ENCODE peak calls at places on chromosomes 5 and 9, in nine cellular contexts. N is HS-5, V is NB4, T is retinal pigment epithelial cell, E is LNCaP clone FGC, Z is foreskin keratinocyte, W is LHCN-M2, F is brain microvascular endothelial cell, O is GM13977. P is an unnamed sample.

GRCh38 chr5:154092356-154092755 is 53.6 kb downstream of the MFAP3 start:
- DNase-seq in N (no peak), E (peak; percentile 85), V (no peak), F (peak; percentile 24), T (peak; percentile 78), Z (no peak), W (peak; percentile 38), O (no peak), P (peak; percentile 48)

GRCh38 chr5:154238776-154239481 is 48.4 kb downstream of the GALNT10 start:
- DNase-seq in Z (no peak), V (peak; percentile 68), W (no peak), O (peak; percentile 34), E (no peak), F (no peak), N (no peak), T (no peak), P (no peak)

GRCh38 chr5:145858929-145859328 is 13.9 kb downstream of the GRXCR2 start:
- DNase-seq in Z (no peak), N (no peak), O (no peak), T (no peak), F (peak; percentile 54), E (no peak), V (no peak), W (no peak), P (no peak)

GRCh38 chr9:136629001-136629878 is 33.5 kb upstream of the EGFL7 start:
- DNase-seq in N (no peak), V (no peak), E (no peak), Z (no peak), F (no peak), T (no peak), W (no peak), O (no peak), P (no peak)

GRCh38 chr5:164277720-164278119 is 772.3 kb downstream of the MAT2B start:
- DNase-seq in W (peak; percentile 24), Z (no peak), V (peak; percentile 15), F (no peak), E (no peak), O (no peak), N (peak; percentile 2), T (no peak), P (no peak)

GRCh38 chr5:115432691-115433090 is 111.9 kb downstream of the FEM1C start:
- DNase-seq in E (peak; percentile 63), V (no peak), T (no peak), Z (no peak), F (no peak), W (peak; percentile 79), O (no peak), N (no peak), P (no peak)

GRCh38 chr9:136342191-136343120 is 15.1 kb downstream of the GPSM1 start:
- DNase-seq in E (no peak), V (peak; percentile 88), T (peak; percentile 62), N (no peak), Z (no peak), F (peak; percentile 43), O (peak; percentile 88), W (no peak), P (peak; percentile 91)

GRCh38 chr5:35458824-35459207 is 158.8 kb upstream of the SPEF2 start:
- DNase-seq in T (peak; percentile 27), W (no peak), E (peak; percentile 28), V (no peak), Z (no peak), N (no peak), O (no peak), F (no peak), P (peak; percentile 26)

GRCh38 chr5:13955896-13956295 is 11.4 kb upstream of the DNAH5 start:
- DNase-seq in V (no peak), F (no peak), T (no peak), N (peak; percentile 74), O (no peak), E (no peak), Z (no peak), W (peak; percentile 63), P (no peak)

GRCh38 chr9:87382902-87383301 is 114.8 kb upstream of the DAPK1 start:
- DNase-seq in N (peak; percentile 53), Z (no peak), O (no peak), E (no peak), F (peak; percentile 77), T (no peak), W (peak; percentile 99), V (peak; percentile 52), P (no peak)

GRCh38 chr5:137398751-137399150 is 100.4 kb downstream of the SPOCK1 start:
- DNase-seq in W (no peak), E (no peak), O (no peak), Z (no peak), T (no peak), F (no peak), V (no peak), N (no peak), P (no peak)

GRCh38 chr5:174897281-174897950 is 173.0 kb downstream of the MSX2 start:
- DNase-seq in E (no peak), Z (no peak), F (no peak), T (no peak), N (no peak), W (no peak), O (no peak), V (no peak), P (no peak)